ENCODE peak calls at places on chromosomes 3 and 15, in five cellular contexts. Y is HEK293T, S is AG04450, N is sigmoid colon, K is HFFc6. I is an unnamed sample.

GRCh38 chr3:8579943-8580342 is 64.7 kb downstream of the SSUH2 start:
- DNase-seq in Y (no peak), S (no peak), N (no peak), K (no peak), I (no peak)

GRCh38 chr3:10942806-10943205 is 49.7 kb upstream of the SLC6A1 start:
- DNase-seq in Y (no peak), S (no peak), N (no peak), K (no peak), I (no peak)

GRCh38 chr3:59535791-59536221 is 486.0 kb upstream of the CFAP20DC start:
- DNase-seq in Y (no peak), S (peak), N (no peak), K (peak), I (no peak)

GRCh38 chr15:75145027-75145841 is 56.4 kb upstream of the C15orf39 start:
- DNase-seq in Y (no peak), S (no peak), N (no peak), K (peak), I (no peak)

GRCh38 chr15:41940441-41940857 is 31.9 kb downstream of the EHD4 start:
- DNase-seq in Y (no peak), S (no peak), N (no peak), K (peak), I (no peak)

GRCh38 chr15:38593523-38593922 is 28.9 kb upstream of the RASGRP1 start:
- DNase-seq in Y (no peak), S (no peak), N (no peak), K (no peak), I (no peak)

GRCh38 chr15:42159381-42160015 is 3.1 kb upstream of the PLA2G4F start:
- DNase-seq in Y (no peak), S (no peak), N (no peak), K (no peak), I (no peak)

GRCh38 chr3:103077910-103078309 is 643.1 kb downstream of the ZPLD1 start:
- DNase-seq in Y (no peak), S (no peak), N (no peak), K (no peak), I (no peak)

GRCh38 chr3:9195390-9195789 is 54.1 kb downstream of the SRGAP3 start:
- DNase-seq in Y (no peak), S (no peak), N (peak), K (no peak), I (no peak)